ENCODE peak calls at places on chromosome 17, in five cellular contexts. One of them, this sample, is unnamed.

GRCh38 chr17:16962804-16963203 is 9.1 kb downstream of the TNFRSF13B start:
- DNase-seq in GM20000: no peak
- DNase-seq in GM03348: no peak
- DNase-seq in left ventricle myocardium inferior: no peak
- DNase-seq in stimulated activated CD4-positive, alpha-beta T cell treated with anti-CD3 and anti-CD28 coated beads, Interleukin-15, amount 100 ng/mL, for 1 hour: no peak
- DNase-seq in this sample: no peak

GRCh38 chr17:46157443-46158107 is 35.7 kb downstream of the KANSL1 start:
- DNase-seq in left ventricle myocardium inferior: no peak
- DNase-seq in GM03348: peak
- DNase-seq in GM20000: no peak
- DNase-seq in stimulated activated CD4-positive, alpha-beta T cell treated with anti-CD3 and anti-CD28 coated beads, Interleukin-15, amount 100 ng/mL, for 1 hour: no peak
- DNase-seq in this sample: no peak

GRCh38 chr17:45063198-45063597 is 2.1 kb downstream of the NMT1 start:
- DNase-seq in left ventricle myocardium inferior: no peak
- DNase-seq in stimulated activated CD4-positive, alpha-beta T cell treated with anti-CD3 and anti-CD28 coated beads, Interleukin-15, amount 100 ng/mL, for 1 hour: no peak
- DNase-seq in GM03348: no peak
- DNase-seq in GM20000: no peak
- DNase-seq in this sample: no peak

GRCh38 chr17:59786536-59787319 is 79.3 kb downstream of the VMP1 start:
- DNase-seq in left ventricle myocardium inferior: no peak
- DNase-seq in GM03348: peak
- DNase-seq in GM20000: peak
- DNase-seq in stimulated activated CD4-positive, alpha-beta T cell treated with anti-CD3 and anti-CD28 coated beads, Interleukin-15, amount 100 ng/mL, for 1 hour: peak
- DNase-seq in this sample: no peak

GRCh38 chr17:57634713-57635465 is 110.2 kb downstream of the CCDC182 start:
- DNase-seq in stimulated activated CD4-positive, alpha-beta T cell treated with anti-CD3 and anti-CD28 coated beads, Interleukin-15, amount 100 ng/mL, for 1 hour: no peak
- DNase-seq in GM20000: no peak
- DNase-seq in left ventricle myocardium inferior: no peak
- DNase-seq in GM03348: peak
- DNase-seq in this sample: no peak

GRCh38 chr17:9729735-9730420 is 61.5 kb downstream of the DHRS7C start:
- DNase-seq in left ventricle myocardium inferior: no peak
- DNase-seq in GM20000: no peak
- DNase-seq in stimulated activated CD4-positive, alpha-beta T cell treated with anti-CD3 and anti-CD28 coated beads, Interleukin-15, amount 100 ng/mL, for 1 hour: no peak
- DNase-seq in GM03348: no peak
- DNase-seq in this sample: no peak

GRCh38 chr17:19579867-19580565 is 46.4 kb downstream of the SLC47A1 start:
- DNase-seq in GM20000: no peak
- DNase-seq in left ventricle myocardium inferior: peak
- DNase-seq in stimulated activated CD4-positive, alpha-beta T cell treated with anti-CD3 and anti-CD28 coated beads, Interleukin-15, amount 100 ng/mL, for 1 hour: no peak
- DNase-seq in GM03348: peak
- DNase-seq in this sample: peak

GRCh38 chr17:64781394-64781793 is 119.3 kb upstream of the SMURF2 start:
- DNase-seq in left ventricle myocardium inferior: peak
- DNase-seq in GM20000: peak
- DNase-seq in stimulated activated CD4-positive, alpha-beta T cell treated with anti-CD3 and anti-CD28 coated beads, Interleukin-15, amount 100 ng/mL, for 1 hour: no peak
- DNase-seq in GM03348: peak
- DNase-seq in this sample: no peak

GRCh38 chr17:44587339-44587738 is 30.1 kb downstream of the FZD2 start:
- DNase-seq in GM03348: peak
- DNase-seq in left ventricle myocardium inferior: peak
- DNase-seq in stimulated activated CD4-positive, alpha-beta T cell treated with anti-CD3 and anti-CD28 coated beads, Interleukin-15, amount 100 ng/mL, for 1 hour: no peak
- DNase-seq in GM20000: no peak
- DNase-seq in this sample: no peak

GRCh38 chr17:80427366-80428282 is 12.7 kb downstream of the ENDOV start:
- DNase-seq in stimulated activated CD4-positive, alpha-beta T cell treated with anti-CD3 and anti-CD28 coated beads, Interleukin-15, amount 100 ng/mL, for 1 hour: no peak
- DNase-seq in GM20000: no peak
- DNase-seq in left ventricle myocardium inferior: no peak
- DNase-seq in GM03348: no peak
- DNase-seq in this sample: no peak

GRCh38 chr17:41340934-41341861 is 9.4 kb downstream of the KRT33A start:
- DNase-seq in stimulated activated CD4-positive, alpha-beta T cell treated with anti-CD3 and anti-CD28 coated beads, Interleukin-15, amount 100 ng/mL, for 1 hour: no peak
- DNase-seq in GM20000: no peak
- DNase-seq in GM03348: no peak
- DNase-seq in left ventricle myocardium inferior: no peak
- DNase-seq in this sample: no peak

GRCh38 chr17:35141681-35142466 is at the start of gene NLE1:
- DNase-seq in left ventricle myocardium inferior: peak
- DNase-seq in GM20000: peak
- DNase-seq in stimulated activated CD4-positive, alpha-beta T cell treated with anti-CD3 and anti-CD28 coated beads, Interleukin-15, amount 100 ng/mL, for 1 hour: peak
- DNase-seq in GM03348: peak
- DNase-seq in this sample: peak

GRCh38 chr17:61490540-61490975 is 38.3 kb downstream of the TBX4 start:
- DNase-seq in GM20000: no peak
- DNase-seq in left ventricle myocardium inferior: no peak
- DNase-seq in stimulated activated CD4-positive, alpha-beta T cell treated with anti-CD3 and anti-CD28 coated beads, Interleukin-15, amount 100 ng/mL, for 1 hour: no peak
- DNase-seq in GM03348: peak
- DNase-seq in this sample: no peak

This sample was measured in neural crest cell.